ENCODE peak calls at places on chromosome 7, in five cellular contexts. L is right lobe of liver, Y is psoas muscle, D is heart right ventricle, J is kidney. A is an unnamed sample.

GRCh38 chr7:71633571-71634008 is 501.6 kb downstream of the GALNT17 start:
- DNase-seq in L (no peak), Y (no peak), D (no peak), J (no peak), A (no peak)

GRCh38 chr7:150380463-150380862 is 1.3 kb downstream of the ZNF775 start:
- DNase-seq in L (no peak), Y (no peak), D (no peak), J (no peak), A (no peak)

GRCh38 chr7:131197920-131198610 is 129.6 kb upstream of the MKLN1 start:
- DNase-seq in L (no peak), Y (no peak), D (no peak), J (no peak), A (no peak)

GRCh38 chr7:95180-95862 is 97.0 kb upstream of the FAM20C start:
- DNase-seq in L (no peak), Y (no peak), D (no peak), J (no peak), A (no peak)

GRCh38 chr7:20191044-20191867 is 25.9 kb downstream of the MACC1 start:
- DNase-seq in L (no peak), Y (no peak), D (no peak), J (peak; percentile 53), A (no peak)

GRCh38 chr7:108459922-108460551 is 3.8 kb upstream of the NRCAM start:
- DNase-seq in L (no peak), Y (no peak), D (no peak), J (no peak), A (no peak)

GRCh38 chr7:96441551-96442104 is 119.7 kb upstream of the SLC25A13 start:
- DNase-seq in L (no peak), Y (no peak), D (no peak), J (no peak), A (no peak)

GRCh38 chr7:100847360-100847759 is 5.2 kb upstream of the SLC12A9 start:
- DNase-seq in L (no peak), Y (no peak), D (no peak), J (peak; percentile 19), A (no peak)

GRCh38 chr7:142355328-142355727 is 97.5 kb upstream of the PRSS58 start:
- DNase-seq in L (no peak), Y (no peak), D (no peak), J (no peak), A (no peak)

GRCh38 chr7:46811529-46811928 is 770.4 kb downstream of the TNS3 start:
- DNase-seq in L (no peak), Y (no peak), D (peak; percentile 72), J (peak; percentile 71), A (no peak)

GRCh38 chr7:16078076-16078952 is 343.0 kb downstream of the CRPPA start:
- DNase-seq in L (no peak), Y (no peak), D (peak; percentile 48), J (no peak), A (no peak)

GRCh38 chr7:95725170-95725569 is 47.2 kb upstream of the DYNC1I1 start:
- DNase-seq in L (no peak), Y (no peak), D (no peak), J (no peak), A (no peak)

GRCh38 chr7:30475580-30475979 is 3.0 kb downstream of the NOD1 start:
- DNase-seq in L (no peak), Y (no peak), D (no peak), J (no peak), A (no peak)

GRCh38 chr7:30473393-30473775 is 5.2 kb downstream of the NOD1 start:
- DNase-seq in L (no peak), Y (no peak), D (no peak), J (no peak), A (no peak)

GRCh38 chr7:30473903-30474302 is 4.7 kb downstream of the NOD1 start:
- DNase-seq in L (no peak), Y (no peak), D (no peak), J (no peak), A (no peak)

GRCh38 chr7:30474485-30474884 is 4.1 kb downstream of the NOD1 start:
- DNase-seq in L (no peak), Y (no peak), D (no peak), J (no peak), A (no peak)

DNA sequence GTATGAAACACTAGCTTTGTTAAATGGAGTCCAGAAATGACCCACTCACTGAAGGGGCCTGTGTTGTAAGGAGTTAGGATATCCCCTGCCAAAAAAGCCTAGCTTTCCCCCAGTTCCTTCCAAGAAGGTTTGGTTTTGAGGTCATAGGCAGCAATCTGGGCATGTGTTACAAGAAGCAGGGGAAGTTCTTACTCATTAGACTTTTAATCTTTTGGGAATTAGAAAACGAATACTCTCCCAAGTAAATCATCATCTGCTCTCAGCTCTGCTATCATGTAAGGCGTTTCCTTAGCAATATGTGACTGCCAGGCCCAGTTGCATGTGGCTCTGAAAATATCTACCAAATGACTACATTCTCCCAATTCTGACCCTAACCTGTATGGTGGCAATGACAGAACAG is 3.7 kb downstream of the NOD1 start:
- DNase-seq in L (no peak), Y (no peak), D (no peak), J (no peak), A (no peak)
- H3K4me1 ChIP-seq in L (no peaks in the 10 kb centered on the region), Y (peaks cover 32% of the 10 kb centered on the region), D (peaks cover 86% of the 10 kb centered on the region), J (peaks cover 36% of the 10 kb centered on the region), A (peaks cover 57% of the 10 kb centered on the region)

GRCh38 chr7:28020302-28020940 is 160.2 kb downstream of the JAZF1 start:
- DNase-seq in L (peak; percentile 55), Y (peak; percentile 77), D (peak; percentile 63), J (no peak), A (peak; percentile 59)
- H3K4me3 ChIP-seq in L (no peak overlapping the region), Y (no peak overlapping the region), D (no peak overlapping the region), J (peak overlapping the region; percentile 5), A (no peak overlapping the region)

GRCh38 chr7:151456782-151457181 is 16.8 kb upstream of the CRYGN start:
- DNase-seq in L (no peak), Y (no peak), D (no peak), J (no peak), A (no peak)
- H3K4me1 ChIP-seq in L (peaks cover 6% of the 10 kb centered on the region), Y (peaks cover 25% of the 10 kb centered on the region), D (peaks cover 26% of the 10 kb centered on the region), J (peaks cover 18% of the 10 kb centered on the region), A (peaks cover 4% of the 10 kb centered on the region)

DNA sequence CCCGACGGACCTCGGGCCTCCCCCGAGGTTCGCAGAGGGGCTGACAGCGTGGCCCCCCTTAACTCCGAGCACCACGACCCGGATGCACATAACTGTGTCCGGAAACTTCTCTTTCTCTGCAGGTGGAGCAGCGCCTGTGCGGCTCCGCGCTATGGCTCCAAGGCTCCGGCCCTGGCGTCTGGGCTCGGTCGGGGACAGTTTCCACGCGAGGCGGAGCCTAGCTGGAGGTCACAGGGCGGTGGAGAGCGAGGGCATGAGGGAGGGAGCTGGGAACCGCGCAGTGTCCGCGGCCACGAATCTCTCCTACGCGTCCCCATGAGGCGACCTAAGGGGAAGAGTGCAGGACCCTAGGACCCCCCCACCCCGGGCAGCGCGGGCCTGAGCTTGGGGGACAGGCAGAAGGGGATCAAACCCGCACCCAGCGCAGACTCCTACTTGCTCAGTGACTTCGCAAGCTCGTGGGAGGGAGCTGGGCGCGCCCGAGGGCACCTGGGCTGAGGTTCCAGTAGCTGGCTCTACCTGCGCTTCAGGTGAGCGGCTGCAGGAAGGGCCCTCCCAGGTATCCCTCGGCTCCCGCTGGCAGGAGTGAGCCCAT is 8.6 kb upstream of the MNX1 start:
- DNase-seq in L (no peak), Y (no peak), D (no peak), J (peak; percentile 66), A (no peak)
- H3K4me3 ChIP-seq in L (no peak overlapping the region), Y (no peak overlapping the region), D (no peak overlapping the region), J (no peak overlapping the region), A (no peak overlapping the region)